ENCODE peak calls at places on chromosome 16, in eight cellular contexts. H is uterus; P is left ventricle myocardium inferior; G is neural progenitor cell; C is CD8-positive, alpha-beta T cell; M is keratinocyte; K is RWPE2; O is lung. D is an unnamed sample.

GRCh38 chr16:69131749-69132423 is 502 bp downstream of the CHTF8 start:
- DNase-seq in H (peak; percentile 79), P (peak; percentile 79), G (peak; percentile 95), C (peak; percentile 57), M (no peak), K (peak; percentile 90), O (peak; percentile 80), D (no peak)

GRCh38 chr16:82991435-82991834 is 364.7 kb downstream of the CDH13 start:
- DNase-seq in H (no peak), P (no peak), G (no peak), C (no peak), M (no peak), K (no peak), O (no peak), D (no peak)

GRCh38 chr16:50265260-50265659 is 1.1 kb upstream of the ADCY7 start:
- DNase-seq in H (no peak), P (no peak), G (no peak), C (no peak), M (no peak), K (peak; percentile 33), O (no peak), D (no peak)

GRCh38 chr16:30656974-30657865 is 1.0 kb upstream of the FBRS start:
- DNase-seq in H (no peak), P (no peak), G (no peak), C (no peak), M (no peak), K (no peak), O (no peak), D (no peak)

GRCh38 chr16:67967956-67968439 is 439 bp downstream of the SLC12A4 start:
- DNase-seq in H (peak; percentile 65), P (peak; percentile 64), G (peak; percentile 65), C (no peak), M (no peak), K (no peak), O (no peak), D (no peak)

GRCh38 chr16:1787322-1788094 is 4.7 kb downstream of the NUBP2 start:
- DNase-seq in H (peak; percentile 15), P (peak; percentile 11), G (no peak), C (no peak), M (no peak), K (peak; percentile 68), O (no peak), D (no peak)

GRCh38 chr16:51097729-51098128 is 53.3 kb downstream of the SALL1 start:
- DNase-seq in H (no peak), P (no peak), G (no peak), C (no peak), M (no peak), K (no peak), O (no peak), D (no peak)

GRCh38 chr16:49596699-49597291 is 223.2 kb downstream of the C16orf78 start:
- DNase-seq in H (no peak), P (no peak), G (no peak), C (no peak), M (no peak), K (no peak), O (no peak), D (no peak)

GRCh38 chr16:1181715-1182671 is 29.1 kb downstream of the CACNA1H start:
- DNase-seq in H (peak; percentile 87), P (peak; percentile 65), G (peak; percentile 53), C (no peak), M (no peak), K (no peak), O (peak; percentile 71), D (peak; percentile 21)

GRCh38 chr16:20259549-20259948 is 67.8 kb downstream of the GP2 start:
- DNase-seq in H (no peak), P (no peak), G (no peak), C (no peak), M (no peak), K (no peak), O (no peak), D (no peak)

GRCh38 chr16:86285421-86285820 is 224.9 kb upstream of the FOXF1 start:
- DNase-seq in H (no peak), P (no peak), G (no peak), C (no peak), M (no peak), K (no peak), O (no peak), D (no peak)

GRCh38 chr16:57513371-57514102 is 22.8 kb downstream of the CCDC102A start:
- DNase-seq in H (peak; percentile 64), P (no peak), G (no peak), C (no peak), M (no peak), K (no peak), O (peak; percentile 68), D (no peak)

GRCh38 chr16:72858611-72859493 is 189.1 kb downstream of the ZFHX3 start:
- DNase-seq in H (peak; percentile 32), P (no peak), G (no peak), C (no peak), M (no peak), K (no peak), O (no peak), D (no peak)

GRCh38 chr16:17269434-17269833 is 201.3 kb downstream of the XYLT1 start:
- DNase-seq in H (no peak), P (no peak), G (no peak), C (no peak), M (no peak), K (no peak), O (no peak), D (no peak)

GRCh38 chr16:56682703-56683397 is 580 bp downstream of the MT1X start:
- DNase-seq in H (peak; percentile 26), P (no peak), G (no peak), C (no peak), M (no peak), K (no peak), O (no peak), D (no peak)

GRCh38 chr16:79047337-79047736 is 553.2 kb downstream of the MAF start:
- DNase-seq in H (no peak), P (no peak), G (no peak), C (no peak), M (no peak), K (no peak), O (no peak), D (no peak)

GRCh38 chr16:49524578-49525315 is 151.1 kb downstream of the C16orf78 start:
- DNase-seq in H (no peak), P (no peak), G (no peak), C (no peak), M (no peak), K (no peak), O (no peak), D (no peak)

GRCh38 chr16:54817432-54817831 is 113.2 kb upstream of the IRX5 start:
- DNase-seq in H (no peak), P (no peak), G (peak; percentile 26), C (no peak), M (peak; percentile 13), K (no peak), O (peak; percentile 32), D (no peak)

GRCh38 chr16:57115504-57116182 is 23.3 kb downstream of the CPNE2 start:
- DNase-seq in H (peak; percentile 53), P (peak; percentile 78), G (peak; percentile 84), C (no peak), M (no peak), K (no peak), O (no peak), D (peak; percentile 91)

GRCh38 chr16:50884066-50884860 is 142.4 kb downstream of the CYLD start:
- DNase-seq in H (no peak), P (no peak), G (peak; percentile 61), C (no peak), M (no peak), K (no peak), O (peak; percentile 13), D (no peak)

GRCh38 chr16:11063432-11064201 is 119.3 kb downstream of the CLEC16A start:
- DNase-seq in H (no peak), P (no peak), G (no peak), C (no peak), M (no peak), K (peak; percentile 26), O (no peak), D (no peak)
- H3K27ac ChIP-seq in H (no peak overlapping the region), P (no peak overlapping the region), G (no peak overlapping the region), C (no peak overlapping the region), M (no peak overlapping the region), K (no peak overlapping the region), O (no peak overlapping the region), D (no peak overlapping the region)

DNA sequence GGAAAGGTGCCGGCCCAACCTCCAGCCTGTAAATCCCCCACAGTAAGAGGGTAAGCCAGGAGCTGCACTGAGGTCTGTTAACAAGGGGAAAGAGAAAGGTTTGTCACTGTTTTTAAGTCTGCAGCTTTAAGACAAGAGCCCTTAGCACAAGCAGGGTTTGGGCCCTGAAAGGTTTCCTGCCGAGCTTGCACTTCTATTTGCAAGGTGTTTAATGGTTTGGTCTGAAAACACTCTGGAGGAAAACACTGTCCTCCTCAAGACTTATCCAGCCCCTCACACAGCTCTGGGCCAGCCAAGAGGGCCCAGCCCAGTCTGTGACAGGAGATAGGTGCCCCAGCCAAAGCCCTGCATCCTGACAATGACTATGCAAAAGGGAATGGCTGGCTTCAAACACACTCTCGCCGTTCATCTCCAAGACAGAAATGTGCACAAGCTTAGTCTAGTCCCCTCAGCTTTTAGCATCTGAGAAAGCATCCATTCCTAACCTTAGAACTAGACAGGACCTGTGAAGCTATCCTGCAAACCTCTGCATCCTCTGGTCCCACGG is 26.9 kb downstream of the MPG start:
- DNase-seq in H (no peak), P (no peak), G (no peak), C (no peak), M (no peak), K (no peak), O (no peak), D (no peak)
- H3K27ac ChIP-seq in H (no peak overlapping the region), P (no peak overlapping the region), G (no peak overlapping the region), C (no peak overlapping the region), M (no peak overlapping the region), K (no peak overlapping the region), O (no peak overlapping the region), D (no peak overlapping the region)

GRCh38 chr16:70429888-70430666 is 8.8 kb downstream of the ST3GAL2 start:
- DNase-seq in H (no peak), P (no peak), G (no peak), C (no peak), M (no peak), K (no peak), O (no peak), D (no peak)
- H3K27ac ChIP-seq in H (peak overlapping the region; percentile 50), P (peak overlapping the region; percentile 93), G (peak overlapping the region; percentile 81), C (peak overlapping the region; percentile 36), M (no peak overlapping the region), K (peak overlapping the region; percentile 59), O (peak overlapping the region; percentile 88), D (no peak overlapping the region)

GRCh38 chr16:84985079-84986065 is 26.0 kb downstream of the ZDHHC7 start:
- DNase-seq in H (no peak), P (no peak), G (no peak), C (no peak), M (no peak), K (no peak), O (no peak), D (no peak)

GRCh38 chr16:84983308-84983707 is 28.0 kb downstream of the ZDHHC7 start:
- DNase-seq in H (no peak), P (no peak), G (no peak), C (no peak), M (no peak), K (no peak), O (peak; percentile 53), D (no peak)

GRCh38 chr16:84988328-84989080 is 22.8 kb downstream of the ZDHHC7 start:
- DNase-seq in H (no peak), P (peak; percentile 5), G (no peak), C (no peak), M (no peak), K (no peak), O (no peak), D (no peak)

GRCh38 chr16:84986879-84987278 is 24.5 kb downstream of the ZDHHC7 start:
- DNase-seq in H (no peak), P (peak; percentile 3), G (no peak), C (no peak), M (no peak), K (no peak), O (no peak), D (no peak)

GRCh38 chr16:84986102-84986501 is 25.2 kb downstream of the ZDHHC7 start:
- DNase-seq in H (no peak), P (no peak), G (no peak), C (no peak), M (no peak), K (no peak), O (no peak), D (no peak)
- H3K27ac ChIP-seq in H (peak overlapping the region; percentile 41), P (no peak overlapping the region), G (no peak overlapping the region), C (no peak overlapping the region), M (no peak overlapping the region), K (peak overlapping the region; percentile 97), O (no peak overlapping the region), D (no peak overlapping the region)